ENCODE peak calls at places on chromosomes 7 and 10, in seven cellular contexts. R is body of pancreas; A is upper lobe of right lung; U is memory B cell; N is substantia nigra; G is stimulated activated CD8-positive, alpha-beta memory T cell treated with anti-CD3 and anti-CD28 coated beads, Interleukin-4, amount 100 ng/mL, for 24 hours; V is activated T-cell treated with anti-CD3 and anti-CD28 coated beads, Interleukin-2, amount 50 U/mL, for 24 hours. W is an unnamed sample.

GRCh38 chr7:21771906-21772610 is 173.6 kb downstream of the CDCA7L start:
- DNase-seq in R (no peak), U (no peak), G (no peak), N (no peak), V (no peak), A (no peak), W (no peak)

GRCh38 chr10:75238182-75239180 is 2.7 kb upstream of the COMTD1 start:
- DNase-seq in U (no peak), R (peak; percentile 6), A (peak; percentile 72), G (no peak), V (no peak), N (no peak), W (no peak)

GRCh38 chr10:71188201-71188600 is 24.2 kb upstream of the UNC5B start:
- DNase-seq in G (no peak), A (no peak), U (no peak), R (no peak), V (no peak), N (peak; percentile 1), W (no peak)

GRCh38 chr10:52609601-52610240 is 162.9 kb downstream of the MBL2 start:
- DNase-seq in A (no peak), N (no peak), R (no peak), V (no peak), G (no peak), U (no peak), W (no peak)

GRCh38 chr7:32515890-32516550 is 20.7 kb downstream of the AVL9 start:
- DNase-seq in V (no peak), G (no peak), R (no peak), A (no peak), N (no peak), U (no peak), W (no peak)

GRCh38 chr7:65800890-65801341 is 72.0 kb upstream of the VKORC1L1 start:
- DNase-seq in V (no peak), G (no peak), R (no peak), A (no peak), U (no peak), N (no peak), W (no peak)

GRCh38 chr7:101222275-101222830 is 4.4 kb downstream of the ZNHIT1 start:
- DNase-seq in G (no peak), V (no peak), N (no peak), R (no peak), U (no peak), A (no peak), W (no peak)

GRCh38 chr7:154777023-154777422 is 225.9 kb downstream of the PAXIP1 start:
- DNase-seq in A (no peak), R (no peak), U (no peak), V (no peak), N (no peak), G (no peak), W (no peak)

GRCh38 chr7:98362517-98362916 is 38.4 kb downstream of the BAIAP2L1 start:
- DNase-seq in G (no peak), A (peak; percentile 75), V (no peak), N (no peak), R (no peak), U (no peak), W (no peak)

GRCh38 chr10:117365612-117366011 is 9.6 kb downstream of the PDZD8 start:
- DNase-seq in N (no peak), V (no peak), U (no peak), R (peak; percentile 79), A (no peak), G (no peak), W (no peak)

GRCh38 chr7:76071316-76072242 is 23.7 kb downstream of the MDH2 start:
- DNase-seq in A (peak; percentile 68), U (no peak), N (no peak), V (no peak), R (no peak), G (no peak), W (no peak)

GRCh38 chr7:151100921-151101320 is 14.6 kb downstream of the AGAP3 start:
- DNase-seq in G (no peak), R (no peak), V (no peak), N (no peak), A (no peak), U (no peak), W (no peak)

GRCh38 chr7:34841326-34841725 is 183.3 kb downstream of the NPSR1 start:
- DNase-seq in N (no peak), V (no peak), G (no peak), R (no peak), U (no peak), A (no peak), W (no peak)

GRCh38 chr7:106201176-106201575 is 83.6 kb downstream of the NAMPT start:
- DNase-seq in G (no peak), N (no peak), V (no peak), U (no peak), A (no peak), R (no peak), W (no peak)

GRCh38 chr7:66556177-66556548 is 72.5 kb upstream of the KCTD7 start:
- DNase-seq in U (no peak), R (no peak), V (no peak), G (no peak), N (no peak), A (no peak), W (no peak)

GRCh38 chr10:3495281-3495680 is 289.7 kb downstream of the KLF6 start:
- DNase-seq in U (no peak), A (no peak), G (no peak), N (no peak), V (no peak), R (no peak), W (no peak)

GRCh38 chr10:103613616-103614015 is 120.1 kb downstream of the NEURL1 start:
- DNase-seq in N (no peak), R (no peak), G (no peak), U (no peak), A (no peak), V (no peak), W (no peak)

GRCh38 chr7:33823913-33824312 is 81.4 kb upstream of the BMPER start:
- DNase-seq in N (no peak), G (no peak), R (no peak), A (no peak), V (no peak), U (no peak), W (no peak)

GRCh38 chr10:102399217-102400021 is 3.9 kb downstream of the NFKB2 start:
- DNase-seq in R (peak; percentile 92), U (peak; percentile 89), G (peak; percentile 78), A (peak; percentile 95), N (peak; percentile 74), V (peak; percentile 92), W (peak; percentile 77)

GRCh38 chr10:7763929-7764328 is 23.9 kb downstream of the KIN start:
- DNase-seq in V (no peak), A (no peak), R (no peak), N (no peak), G (no peak), U (no peak), W (no peak)

GRCh38 chr7:84950836-84951235 is 236.0 kb downstream of the SEMA3D start:
- DNase-seq in G (no peak), A (no peak), R (no peak), V (no peak), U (no peak), N (no peak), W (no peak)

GRCh38 chr10:92830478-92831389 is 17.6 kb upstream of the EXOC6 start:
- DNase-seq in N (no peak), U (no peak), V (peak; percentile 63), A (no peak), R (no peak), G (no peak), W (no peak)

GRCh38 chr10:97861351-97861750 is 11.7 kb downstream of the GOLGA7B start:
- DNase-seq in N (no peak), G (no peak), A (no peak), V (no peak), U (no peak), R (no peak), W (peak; percentile 29)

GRCh38 chr10:101772895-101773761 is 2.8 kb downstream of the FGF8 start:
- DNase-seq in U (no peak), A (peak; percentile 25), R (no peak), N (no peak), G (no peak), V (no peak), W (no peak)

GRCh38 chr10:113053091-113053490 is 103.0 kb downstream of the TCF7L2 start:
- DNase-seq in V (no peak), R (no peak), A (no peak), N (no peak), U (no peak), G (no peak), W (no peak)

GRCh38 chr7:92745241-92745640 is 91.1 kb downstream of the CDK6 start:
- DNase-seq in U (no peak), N (no peak), V (no peak), G (no peak), R (no peak), A (no peak), W (no peak)

GRCh38 chr10:88027570-88027969 is 164.1 kb downstream of the PTEN start:
- DNase-seq in U (peak; percentile 2), A (no peak), V (no peak), R (no peak), N (no peak), G (no peak), W (no peak)

GRCh38 chr7:25849361-25850184 is 302.4 kb upstream of the NFE2L3 start:
- DNase-seq in V (no peak), R (no peak), N (no peak), G (no peak), A (no peak), U (no peak), W (no peak)

GRCh38 chr7:156184164-156184563 is 371.9 kb upstream of the SHH start:
- DNase-seq in N (no peak), R (no peak), A (no peak), G (no peak), U (no peak), V (no peak), W (no peak)

GRCh38 chr7:94059747-94060146 is 55.6 kb upstream of the BET1 start:
- DNase-seq in R (no peak), U (no peak), G (no peak), V (no peak), A (no peak), N (no peak), W (no peak)

GRCh38 chr7:84317536-84317935 is 122.9 kb upstream of the SEMA3A start:
- DNase-seq in N (no peak), U (no peak), V (no peak), G (no peak), A (no peak), R (no peak), W (no peak)

GRCh38 chr7:45921699-45922519 is 837 bp upstream of the IGFBP3 start:
- DNase-seq in R (peak; percentile 55), U (no peak), V (peak; percentile 41), A (no peak), N (peak; percentile 12), G (no peak), W (peak; percentile 3)

GRCh38 chr7:96605045-96605716 is 104.5 kb downstream of the SEM1 start:
- DNase-seq in V (no peak), G (no peak), R (no peak), U (no peak), A (no peak), N (no peak), W (no peak)

W was measured in caudate nucleus.